ENCODE peak calls at places on chromosomes 16 and 17, in eight cellular contexts. M, J, D, S, Y, R, X and O are unnamed samples.

GRCh38 chr17:73289549-73290254 is 22.1 kb downstream of the CDC42EP4 start:
- DNase-seq in J (no peak), X (no peak), D (no peak), S (no peak), Y (no peak), R (no peak), M (no peak), O (no peak)

GRCh38 chr16:3722508-3722907 is 5.2 kb upstream of the TRAP1 start:
- DNase-seq in Y (no peak), X (no peak), D (no peak), M (no peak), S (no peak), J (no peak), R (no peak), O (no peak)

GRCh38 chr17:72683506-72684404 is 408.7 kb downstream of the SLC39A11 start:
- DNase-seq in M (peak; percentile 99), X (peak; percentile 97), R (no peak), D (no peak), J (no peak), S (no peak), Y (peak; percentile 98), O (peak; percentile 98)

GRCh38 chr16:50722960-50723359 is 18.9 kb upstream of the CYLD start:
- DNase-seq in D (no peak), Y (no peak), M (no peak), S (no peak), X (no peak), R (no peak), J (no peak), O (no peak)

GRCh38 chr16:85054948-85055502 is 27.4 kb downstream of the KIAA0513 start:
- DNase-seq in S (no peak), Y (no peak), D (no peak), R (no peak), X (no peak), J (no peak), M (no peak), O (no peak)

GRCh38 chr17:72719206-72719581 is 373.3 kb downstream of the SLC39A11 start:
- DNase-seq in D (no peak), R (no peak), J (no peak), Y (no peak), X (no peak), M (no peak), S (no peak), O (no peak)

GRCh38 chr17:50527949-50528474 is 4.5 kb upstream of the EPN3 start:
- DNase-seq in M (no peak), S (no peak), R (no peak), J (no peak), D (no peak), Y (no peak), X (no peak), O (no peak)

GRCh38 chr17:38430316-38430715 is 2.1 kb downstream of the ARHGAP23 start:
- DNase-seq in S (no peak), D (no peak), R (no peak), Y (peak; percentile 75), X (no peak), M (no peak), J (no peak), O (no peak)

GRCh38 chr17:81398170-81398854 is 3.1 kb downstream of the BAHCC1 start:
- DNase-seq in J (no peak), D (no peak), R (no peak), M (peak; percentile 63), X (no peak), S (peak; percentile 34), Y (no peak), O (peak; percentile 37)

GRCh38 chr17:45973099-45973838 is 25.8 kb upstream of the STH start:
- DNase-seq in D (no peak), Y (no peak), R (no peak), M (no peak), J (no peak), S (no peak), X (no peak), O (no peak)

GRCh38 chr16:9136596-9136995 is 45.2 kb downstream of the HAPSTR1 start:
- DNase-seq in D (no peak), S (no peak), R (no peak), X (no peak), Y (no peak), J (no peak), M (no peak), O (no peak)

GRCh38 chr17:2874211-2874686 is 78.0 kb downstream of the RAP1GAP2 start:
- DNase-seq in M (peak; percentile 50), D (no peak), X (no peak), J (no peak), S (no peak), Y (no peak), R (no peak), O (no peak)

GRCh38 chr16:19757762-19758595 is 39.9 kb downstream of the IQCK start:
- DNase-seq in S (peak; percentile 4), Y (no peak), J (no peak), R (no peak), M (no peak), D (no peak), X (no peak), O (no peak)

GRCh38 chr16:21277045-21277926 is 804 bp downstream of the CRYM start:
- DNase-seq in J (no peak), M (no peak), D (no peak), S (no peak), Y (no peak), X (no peak), R (no peak), O (no peak)

GRCh38 chr16:62870554-62870953 is 834.3 kb upstream of the CDH8 start:
- DNase-seq in S (no peak), X (no peak), Y (no peak), J (no peak), M (no peak), R (no peak), D (no peak), O (no peak)

GRCh38 chr16:13811834-13812233 is 108.1 kb upstream of the ERCC4 start:
- DNase-seq in Y (no peak), S (no peak), X (no peak), M (no peak), R (no peak), D (no peak), J (no peak), O (peak; percentile 13)

GRCh38 chr17:74738051-74738996 is 1.3 kb downstream of the RAB37 start:
- DNase-seq in M (no peak), J (peak; percentile 59), R (no peak), X (no peak), Y (no peak), S (no peak), D (no peak), O (no peak)

GRCh38 chr17:31491794-31492171 is 100.3 kb downstream of the RAB11FIP4 start:
- DNase-seq in D (no peak), X (no peak), M (no peak), S (no peak), Y (no peak), J (no peak), R (no peak), O (no peak)

GRCh38 chr17:45022288-45022648 is 29.2 kb downstream of the DCAKD start:
- DNase-seq in J (no peak), Y (no peak), X (no peak), M (no peak), D (no peak), R (peak; percentile 32), S (no peak), O (no peak)

GRCh38 chr17:44464037-44464436 is 39.2 kb downstream of the GPATCH8 start:
- DNase-seq in D (no peak), J (no peak), X (peak; percentile 37), M (peak; percentile 4), S (no peak), R (no peak), Y (peak; percentile 59), O (no peak)

GRCh38 chr16:85393674-85394510 is 219.2 kb upstream of the GSE1 start:
- DNase-seq in R (no peak), D (no peak), J (peak; percentile 50), Y (peak; percentile 52), X (peak; percentile 44), M (no peak), S (no peak), O (no peak)

GRCh38 chr17:46078675-46079074 is 79.6 kb downstream of the STH start:
- DNase-seq in X (no peak), J (no peak), S (no peak), R (no peak), Y (no peak), M (no peak), D (no peak), O (no peak)

GRCh38 chr17:42287305-42288077 is 807 bp upstream of the STAT5A start:
- DNase-seq in S (no peak), J (no peak), M (no peak), R (no peak), Y (no peak), D (no peak), X (no peak), O (no peak)

GRCh38 chr17:14197582-14197981 is 39.1 kb downstream of the CDRT15 start:
- DNase-seq in R (no peak), M (no peak), D (no peak), X (no peak), J (peak; percentile 38), Y (no peak), S (no peak), O (no peak)

GRCh38 chr16:17080105-17080504 is 390.7 kb downstream of the XYLT1 start:
- DNase-seq in R (no peak), D (no peak), M (no peak), X (no peak), Y (no peak), J (no peak), S (no peak), O (no peak)

GRCh38 chr16:4179020-4179419 is 62.8 kb upstream of the ADCY9 start:
- DNase-seq in M (no peak), D (no peak), S (no peak), X (peak; percentile 43), J (no peak), Y (peak; percentile 46), R (no peak), O (peak; percentile 78)

GRCh38 chr17:17467021-17467420 is 9.8 kb upstream of the MED9 start:
- DNase-seq in J (no peak), M (no peak), D (no peak), Y (no peak), R (peak; percentile 48), S (no peak), X (no peak), O (no peak)

GRCh38 chr16:87790278-87791023 is 24.7 kb upstream of the KLHDC4 start:
- DNase-seq in X (peak; percentile 34), M (peak; percentile 97), Y (peak; percentile 36), J (no peak), R (no peak), D (no peak), S (peak; percentile 8), O (peak; percentile 98)

GRCh38 chr17:40343126-40344119 is 21.1 kb downstream of the GJD3 start:
- DNase-seq in X (no peak), J (no peak), D (no peak), S (no peak), M (no peak), R (no peak), Y (peak; percentile 20), O (no peak)

GRCh38 chr17:47990962-47991731 is 20.2 kb downstream of the CDK5RAP3 start:
- DNase-seq in R (no peak), S (peak; percentile 59), M (no peak), X (no peak), Y (no peak), D (no peak), J (no peak), O (no peak)

GRCh38 chr17:53628011-53628410 is 194.7 kb upstream of the KIF2B start:
- DNase-seq in S (no peak), M (peak; percentile 42), R (no peak), X (peak; percentile 81), Y (peak; percentile 57), J (no peak), D (no peak), O (peak; percentile 54)

GRCh38 chr17:82372591-82373452 is 1.3 kb downstream of the UTS2R start:
- DNase-seq in M (no peak), Y (no peak), X (no peak), S (no peak), D (no peak), R (no peak), J (no peak), O (no peak)

GRCh38 chr17:20787281-20787680 is 207.8 kb downstream of the CDRT15L2 start:
- DNase-seq in X (no peak), J (no peak), D (no peak), Y (no peak), R (no peak), S (no peak), M (no peak), O (no peak)

GRCh38 chr16:30394603-30395154 is 541 bp upstream of the ZNF48 start:
- DNase-seq in R (no peak), S (peak; percentile 71), D (no peak), M (peak; percentile 43), Y (peak; percentile 58), J (no peak), X (peak; percentile 42), O (no peak)